ENCODE peak calls at places on chromosome 4, in five cellular contexts. U, K, O, C and B are unnamed samples.

GRCh38 chr4:85861064-85861767 is 386.3 kb downstream of the ARHGAP24 start:
- DNase-seq in U (no peak), K (no peak), O (no peak), C (no peak), B (no peak)

GRCh38 chr4:6360385-6360784 is 90.7 kb downstream of the WFS1 start:
- DNase-seq in C (no peak), K (no peak), O (peak), U (no peak), B (no peak)

GRCh38 chr4:107906458-107907100 is 24.8 kb upstream of the CYP2U1 start:
- DNase-seq in C (no peak), K (no peak), O (no peak), U (no peak), B (no peak)

GRCh38 chr4:84800256-84800655 is 166.2 kb downstream of the WDFY3 start:
- DNase-seq in K (no peak), U (no peak), C (no peak), O (no peak), B (no peak)

GRCh38 chr4:76197971-76198410 is 15.6 kb downstream of the SCARB2 start:
- DNase-seq in C (peak), K (peak), O (peak), U (no peak), B (peak)

GRCh38 chr4:16162891-16163290 is 63.4 kb downstream of the TAPT1 start:
- DNase-seq in K (peak), U (no peak), C (no peak), O (no peak), B (no peak)

GRCh38 chr4:4845027-4845426 is 14.4 kb upstream of the MSX1 start:
- DNase-seq in O (no peak), U (no peak), K (no peak), C (no peak), B (no peak)

GRCh38 chr4:3672465-3672831 is 93.7 kb upstream of the ADRA2C start:
- DNase-seq in U (no peak), C (no peak), O (no peak), K (no peak), B (no peak)

GRCh38 chr4:90071289-90072235 is 55.6 kb upstream of the CCSER1 start:
- DNase-seq in C (no peak), U (no peak), K (no peak), O (no peak), B (no peak)

GRCh38 chr4:87370071-87370470 is 20.9 kb downstream of the HSD17B11 start:
- DNase-seq in U (no peak), O (no peak), C (no peak), K (no peak), B (no peak)

GRCh38 chr4:4585012-4585670 is 43.3 kb upstream of the STX18 start:
- DNase-seq in C (no peak), K (no peak), O (no peak), U (no peak), B (no peak)

GRCh38 chr4:11416071-11416766 is 12.5 kb downstream of the HS3ST1 start:
- DNase-seq in O (no peak), U (no peak), C (no peak), K (no peak), B (no peak)

GRCh38 chr4:107258359-107258758 is 222.2 kb upstream of the DKK2 start:
- DNase-seq in K (no peak), O (no peak), C (no peak), U (no peak), B (no peak)

GRCh38 chr4:37885496-37885895 is 5.4 kb upstream of the TBC1D1 start:
- DNase-seq in U (no peak), C (no peak), O (no peak), K (peak), B (no peak)

GRCh38 chr4:2515835-2516550 is 20.5 kb upstream of the FAM193A start:
- DNase-seq in K (peak), C (no peak), U (no peak), O (no peak), B (no peak)

GRCh38 chr4:184843984-184844554 is 18.3 kb upstream of the ACSL1 start:
- DNase-seq in K (no peak), C (no peak), U (no peak), O (no peak), B (peak)

GRCh38 chr4:73068496-73069337 is 799 bp downstream of the COX18 start:
- DNase-seq in U (peak), K (no peak), C (peak), O (no peak), B (no peak)

GRCh38 chr4:8108261-8108660 is 50.4 kb downstream of the ABLIM2 start:
- DNase-seq in O (no peak), C (no peak), K (no peak), U (no peak), B (no peak)

GRCh38 chr4:38667005-38667771 is 3.2 kb downstream of the KLF3 start:
- DNase-seq in O (peak), C (peak), U (peak), K (peak), B (peak)

GRCh38 chr4:103329642-103330041 is 131.5 kb upstream of the CENPE start:
- DNase-seq in K (no peak), O (no peak), U (no peak), C (no peak), B (no peak)

GRCh38 chr4:46931981-46932380 is 22.9 kb upstream of the COX7B2 start:
- DNase-seq in O (peak), C (peak), U (peak), K (no peak), B (peak)

GRCh38 chr4:172352351-172352750 is 539.1 kb downstream of the GALNTL6 start:
- DNase-seq in U (no peak), K (no peak), O (no peak), C (no peak), B (no peak)

GRCh38 chr4:6548882-6549230 is 26.1 kb upstream of the MAN2B2 start:
- DNase-seq in C (no peak), U (no peak), K (no peak), O (no peak), B (no peak)

GRCh38 chr4:108135549-108136209 is 33.1 kb downstream of the LEF1 start:
- DNase-seq in O (no peak), K (no peak), C (no peak), U (no peak), B (no peak)

GRCh38 chr4:6665320-6665654 is 24.8 kb downstream of the MRFAP1 start:
- DNase-seq in K (no peak), U (no peak), C (no peak), O (no peak), B (no peak)

GRCh38 chr4:56197387-56197786 is 189.9 kb downstream of the AASDH start:
- DNase-seq in O (no peak), K (no peak), U (no peak), C (no peak), B (no peak)

GRCh38 chr4:185634066-185634652 is 98.9 kb upstream of the PDLIM3 start:
- DNase-seq in K (no peak), C (no peak), O (no peak), U (peak), B (no peak)

GRCh38 chr4:96639932-96640331 is 800.0 kb downstream of the PDHA2 start:
- DNase-seq in O (no peak), C (no peak), K (no peak), U (no peak), B (no peak)

GRCh38 chr4:140851032-140851636 is 94.9 kb upstream of the TBC1D9 start:
- DNase-seq in U (peak), C (peak), O (no peak), K (no peak), B (no peak)

GRCh38 chr4:40721730-40722171 is 28.0 kb upstream of the NSUN7 start:
- DNase-seq in K (no peak), O (no peak), U (no peak), C (no peak), B (no peak)

GRCh38 chr4:57588557-57588956 is 478.4 kb upstream of the IGFBP7 start:
- DNase-seq in C (no peak), O (no peak), U (no peak), K (no peak), B (no peak)

GRCh38 chr4:30537462-30537861 is 182.7 kb upstream of the PCDH7 start:
- DNase-seq in O (no peak), U (no peak), K (no peak), C (no peak), B (no peak)

GRCh38 chr4:185256444-185256843 is 47.0 kb downstream of the SNX25 start:
- DNase-seq in K (no peak), O (no peak), U (no peak), C (no peak), B (no peak)

GRCh38 chr4:139555705-139556070 is 331 bp downstream of the SETD7 start:
- DNase-seq in O (no peak), U (no peak), K (peak), C (no peak), B (no peak)

GRCh38 chr4:16264798-16265197 is 38.5 kb upstream of the TAPT1 start:
- DNase-seq in O (no peak), K (no peak), U (peak), C (no peak), B (no peak)

GRCh38 chr4:105088110-105088879 is 58.4 kb upstream of the TET2 start:
- DNase-seq in O (no peak), C (no peak), K (no peak), U (no peak), B (no peak)

GRCh38 chr4:146442801-146443200 is 78.9 kb downstream of the SLC10A7 start:
- DNase-seq in K (no peak), O (no peak), U (no peak), C (no peak), B (no peak)

GRCh38 chr4:39539026-39539690 is 11.9 kb upstream of the UGDH start:
- DNase-seq in O (no peak), K (no peak), C (no peak), U (no peak), B (no peak)